ENCODE peak calls at places on chromosomes 5 and 9, in six cellular contexts. Y is fibroblast of mammary gland, P is GM03348, X is heart left ventricle, O is AG10803, R is M059J. S is an unnamed sample.

GRCh38 chr9:38090170-38090569 is 21.1 kb upstream of the SHB start:
- DNase-seq in Y (no peak), P (no peak), X (no peak), O (no peak), R (no peak), S (no peak)

GRCh38 chr9:105258225-105258737 is 13.8 kb downstream of the SLC44A1 start:
- DNase-seq in Y (no peak), P (no peak), X (no peak), O (no peak), R (no peak), S (no peak)

GRCh38 chr5:110275878-110276277 is 450.6 kb downstream of the TMEM232 start:
- DNase-seq in Y (no peak), P (no peak), X (no peak), O (no peak), R (no peak), S (no peak)

GRCh38 chr9:89605181-89606048 is 603 bp downstream of the GADD45G start:
- DNase-seq in Y (peak; percentile 52), P (no peak), X (peak; percentile 53), O (no peak), R (peak; percentile 60), S (peak; percentile 43)

GRCh38 chr5:142883025-142883424 is 112.8 kb downstream of the ARHGAP26 start:
- DNase-seq in Y (peak; percentile 66), P (peak; percentile 68), X (peak; percentile 49), O (peak; percentile 64), R (peak; percentile 66), S (peak; percentile 74)

GRCh38 chr5:175517824-175518450 is 39.6 kb downstream of the SFXN1 start:
- DNase-seq in Y (peak; percentile 71), P (peak; percentile 40), X (no peak), O (peak; percentile 18), R (peak; percentile 98), S (peak; percentile 86)

GRCh38 chr5:61330341-61330878 is 1.6 kb upstream of the ZSWIM6 start:
- DNase-seq in Y (peak; percentile 53), P (peak; percentile 45), X (peak; percentile 27), O (peak; percentile 54), R (peak; percentile 80), S (peak; percentile 72)

GRCh38 chr5:14849516-14850294 is 21.9 kb downstream of the ANKH start:
- DNase-seq in Y (no peak), P (no peak), X (no peak), O (peak; percentile 32), R (peak; percentile 67), S (no peak)

GRCh38 chr5:151793358-151793757 is 21.6 kb downstream of the G3BP1 start:
- DNase-seq in Y (no peak), P (no peak), X (no peak), O (no peak), R (no peak), S (no peak)

GRCh38 chr5:116559673-116560164 is 14.9 kb downstream of the SEMA6A start:
- DNase-seq in Y (no peak), P (no peak), X (no peak), O (no peak), R (no peak), S (no peak)

GRCh38 chr5:93224624-93225023 is 356.4 kb downstream of the NR2F1-AS1 start:
- DNase-seq in Y (no peak), P (no peak), X (no peak), O (no peak), R (no peak), S (no peak)

GRCh38 chr5:188488-189481 is 2.5 kb upstream of the LRRC14B start:
- DNase-seq in Y (peak; percentile 79), P (peak; percentile 97), X (peak; percentile 83), O (peak; percentile 78), R (peak; percentile 86), S (peak; percentile 79)

GRCh38 chr5:7789567-7789966 is 61.4 kb downstream of the CFAP90 start:
- DNase-seq in Y (no peak), P (no peak), X (no peak), O (no peak), R (no peak), S (no peak)

GRCh38 chr9:135225619-135226228 is 138.3 kb downstream of the OLFM1 start:
- DNase-seq in Y (no peak), P (no peak), X (no peak), O (no peak), R (no peak), S (no peak)